ENCODE peak calls at places on chromosomes 1 and 21, in five cellular contexts. One of them, this sample, is unnamed.

GRCh38 chr1:214662386-214662785 is 59.4 kb downstream of the CENPF start:
- DNase-seq in PC-3: no peak
- DNase-seq in IMR-90: no peak
- DNase-seq in neural progenitor cell: no peak
- DNase-seq in stomach: no peak
- DNase-seq in this sample: no peak

GRCh38 chr21:43188712-43189151 is 19.9 kb downstream of the CRYAA start:
- DNase-seq in PC-3: no peak
- DNase-seq in IMR-90: no peak
- DNase-seq in neural progenitor cell: no peak
- DNase-seq in stomach: peak; percentile 66
- DNase-seq in this sample: peak; percentile 17

GRCh38 chr1:50346621-50347020 is 76.6 kb downstream of the DMRTA2 start:
- DNase-seq in PC-3: no peak
- DNase-seq in IMR-90: no peak
- DNase-seq in neural progenitor cell: no peak
- DNase-seq in stomach: no peak
- DNase-seq in this sample: no peak

GRCh38 chr1:170662561-170662971 is 1.4 kb upstream of the PRRX1 start:
- DNase-seq in PC-3: no peak
- DNase-seq in IMR-90: peak; percentile 33
- DNase-seq in neural progenitor cell: no peak
- DNase-seq in stomach: no peak
- DNase-seq in this sample: no peak

GRCh38 chr21:32520885-32521735 is 64.2 kb downstream of the TCP10L start:
- DNase-seq in PC-3: peak; percentile 55
- DNase-seq in IMR-90: peak; percentile 97
- DNase-seq in neural progenitor cell: no peak
- DNase-seq in stomach: peak; percentile 54
- DNase-seq in this sample: no peak

GRCh38 chr1:55337801-55338447 is 122.8 kb upstream of the USP24 start:
- DNase-seq in PC-3: peak; percentile 72
- DNase-seq in IMR-90: peak; percentile 79
- DNase-seq in neural progenitor cell: peak; percentile 74
- DNase-seq in stomach: no peak
- DNase-seq in this sample: no peak

GRCh38 chr1:46413596-46413985 is 19.5 kb downstream of the FAAH start:
- DNase-seq in PC-3: no peak
- DNase-seq in IMR-90: no peak
- DNase-seq in neural progenitor cell: peak; percentile 40
- DNase-seq in stomach: no peak
- DNase-seq in this sample: no peak

GRCh38 chr1:185139231-185139630 is 17.5 kb downstream of the TRMT1L start:
- DNase-seq in PC-3: no peak
- DNase-seq in IMR-90: no peak
- DNase-seq in neural progenitor cell: no peak
- DNase-seq in stomach: no peak
- DNase-seq in this sample: no peak

GRCh38 chr1:2455757-2456156 is 20.3 kb upstream of the PLCH2 start:
- DNase-seq in PC-3: peak; percentile 79
- DNase-seq in IMR-90: peak; percentile 20
- DNase-seq in neural progenitor cell: no peak
- DNase-seq in stomach: no peak
- DNase-seq in this sample: no peak

GRCh38 chr1:94327001-94327685 is 89.8 kb upstream of the ARHGAP29 start:
- DNase-seq in PC-3: peak; percentile 63
- DNase-seq in IMR-90: peak; percentile 41
- DNase-seq in neural progenitor cell: peak; percentile 84
- DNase-seq in stomach: peak; percentile 29
- DNase-seq in this sample: no peak

GRCh38 chr21:43824883-43825609 is 35.7 kb downstream of the RRP1 start:
- DNase-seq in PC-3: no peak
- DNase-seq in IMR-90: no peak
- DNase-seq in neural progenitor cell: no peak
- DNase-seq in stomach: no peak
- DNase-seq in this sample: peak; percentile 75

GRCh38 chr21:23394458-23394857 is 2212.8 kb downstream of the MRPL39 start:
- DNase-seq in PC-3: peak; percentile 25
- DNase-seq in IMR-90: no peak
- DNase-seq in neural progenitor cell: no peak
- DNase-seq in stomach: no peak
- DNase-seq in this sample: no peak
- TF ChIP-seq CTCF in PC-3: peak; percentile 61
- TF ChIP-seq CTCF in IMR-90: no peak
- TF ChIP-seq CTCF in neural progenitor cell: no peak
- TF ChIP-seq CTCF in stomach: no peak
- TF ChIP-seq CTCF in this sample: no peak

DNA sequence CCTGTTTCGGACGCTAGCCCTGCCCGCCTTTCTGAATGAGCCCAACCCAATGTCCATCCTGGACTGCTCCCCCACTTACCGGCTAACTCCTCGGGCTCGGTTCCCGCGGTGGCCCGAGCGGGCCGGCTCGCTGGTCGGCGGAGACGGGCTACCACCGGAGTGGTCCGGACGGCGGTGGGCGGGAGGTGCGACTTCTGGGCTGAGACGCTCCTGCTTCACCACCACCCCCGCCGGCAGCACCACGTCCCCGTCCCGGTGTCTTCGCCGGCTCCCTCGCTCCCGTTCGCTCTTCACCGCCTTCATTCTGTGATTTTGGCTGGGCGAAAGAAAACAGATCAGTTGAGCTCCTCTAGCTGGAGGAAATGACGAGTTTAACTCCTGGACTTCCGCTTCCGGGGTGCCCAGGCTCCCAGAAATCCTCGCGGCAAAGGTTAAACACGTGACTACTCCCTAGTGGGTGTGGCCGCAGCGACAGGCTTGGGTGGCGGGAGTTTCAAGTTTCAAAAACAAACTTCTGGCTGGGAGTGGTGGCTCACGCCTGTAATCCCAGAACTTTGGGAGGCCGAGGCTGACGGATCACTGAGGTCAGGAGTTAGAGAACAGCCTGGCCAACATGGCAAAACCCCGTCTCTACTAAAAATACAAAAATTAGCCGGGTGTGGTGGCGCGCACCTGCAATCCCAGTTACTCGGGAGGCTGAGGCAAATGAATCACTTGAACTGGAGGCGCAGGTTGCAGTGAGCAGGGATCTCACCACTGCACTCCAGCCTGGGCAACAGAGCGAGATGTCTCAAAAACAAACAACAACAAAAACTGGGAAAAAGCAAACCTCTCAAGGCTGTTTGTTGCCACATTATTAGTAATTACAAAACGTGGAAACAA is at the start of gene SNIP1:
- DNase-seq in PC-3: peak; percentile 94
- DNase-seq in IMR-90: peak; percentile 88
- DNase-seq in neural progenitor cell: peak; percentile 93
- DNase-seq in stomach: peak; percentile 93
- DNase-seq in this sample: peak; percentile 93
- H3K27ac ChIP-seq in PC-3: peak within 1 kb of the TSS; percentile 59
- H3K27ac ChIP-seq in IMR-90: peak within 1 kb of the TSS; percentile 70
- H3K27ac ChIP-seq in neural progenitor cell: peak within 1 kb of the TSS; percentile 76
- H3K27ac ChIP-seq in stomach: peak within 1 kb of the TSS; percentile 96
- H3K27ac ChIP-seq in this sample: peak within 1 kb of the TSS; percentile 91

GRCh38 chr1:96843601-96844000 is 122.0 kb downstream of the PTBP2 start:
- DNase-seq in PC-3: no peak
- DNase-seq in IMR-90: no peak
- DNase-seq in neural progenitor cell: no peak
- DNase-seq in stomach: no peak
- DNase-seq in this sample: no peak

GRCh38 chr1:96840396-96840795 is 118.8 kb downstream of the PTBP2 start:
- DNase-seq in PC-3: no peak
- DNase-seq in IMR-90: no peak
- DNase-seq in neural progenitor cell: no peak
- DNase-seq in stomach: no peak
- DNase-seq in this sample: no peak

GRCh38 chr1:96845464-96845863 is 123.9 kb downstream of the PTBP2 start:
- DNase-seq in PC-3: peak; percentile 54
- DNase-seq in IMR-90: no peak
- DNase-seq in neural progenitor cell: peak; percentile 43
- DNase-seq in stomach: peak; percentile 47
- DNase-seq in this sample: peak; percentile 38

GRCh38 chr1:96843196-96843595 is 121.6 kb downstream of the PTBP2 start:
- DNase-seq in PC-3: no peak
- DNase-seq in IMR-90: peak; percentile 57
- DNase-seq in neural progenitor cell: no peak
- DNase-seq in stomach: no peak
- DNase-seq in this sample: no peak

DNA sequence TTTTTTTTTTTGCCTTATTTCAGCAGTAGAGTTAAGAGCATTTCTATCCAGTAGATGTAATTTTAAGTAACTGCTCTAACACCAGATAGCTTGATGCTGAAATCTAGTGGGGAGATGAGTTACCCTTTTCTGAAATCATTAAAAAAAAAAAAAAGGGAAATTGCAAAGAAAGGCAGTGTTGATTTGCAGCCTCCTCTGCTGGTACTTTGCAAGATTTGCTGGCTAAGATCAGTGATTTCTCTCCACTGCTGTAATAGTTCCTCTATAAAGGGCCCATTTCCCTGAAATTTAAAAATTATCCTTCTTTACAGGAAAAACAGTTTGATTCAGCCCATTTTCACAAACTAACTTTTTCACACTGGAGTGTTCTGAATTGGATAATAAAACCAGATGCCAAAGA is 120.6 kb downstream of the PTBP2 start:
- DNase-seq in PC-3: no peak
- DNase-seq in IMR-90: peak; percentile 20
- DNase-seq in neural progenitor cell: no peak
- DNase-seq in stomach: no peak
- DNase-seq in this sample: no peak
- TF ChIP-seq CTCF in PC-3: peak; percentile 42
- TF ChIP-seq CTCF in IMR-90: peak; percentile 45
- TF ChIP-seq CTCF in neural progenitor cell: peak; percentile 28
- TF ChIP-seq CTCF in stomach: no peak
- TF ChIP-seq CTCF in this sample: no peak

DNA sequence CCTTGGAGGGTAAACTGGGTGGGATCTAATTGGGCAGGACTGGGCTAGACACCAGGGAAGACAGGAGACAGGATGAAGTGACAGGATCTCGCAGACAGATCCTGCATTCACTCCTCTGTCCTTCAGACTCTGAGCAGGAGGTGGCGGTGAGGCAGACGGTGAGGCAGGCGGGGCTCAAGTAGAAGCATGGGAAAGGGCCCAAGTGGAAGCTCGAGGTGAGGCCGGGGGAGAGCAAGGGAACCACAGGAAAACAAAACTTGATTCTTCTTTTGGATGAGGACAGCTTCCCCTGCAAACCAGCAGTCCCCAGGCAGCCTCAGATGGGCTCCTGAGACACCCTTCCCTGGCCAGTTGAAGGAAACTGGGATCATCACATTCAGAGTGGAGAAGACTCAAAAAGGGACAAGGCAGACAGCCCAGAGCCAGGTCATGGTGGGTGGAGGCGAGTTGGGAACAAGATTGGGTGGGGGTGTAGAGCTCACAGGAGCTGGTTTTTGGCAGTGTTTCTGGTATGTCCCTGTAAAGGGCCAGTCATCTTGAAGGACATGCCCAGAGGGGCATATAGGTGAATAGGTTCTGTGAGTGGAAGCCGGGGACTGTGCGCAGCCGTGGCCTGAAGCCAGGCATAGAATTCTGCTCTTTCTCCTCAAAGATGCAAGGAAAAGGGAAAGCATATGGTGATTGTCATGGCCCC is 18.1 kb downstream of the INKA2 start:
- DNase-seq in PC-3: peak; percentile 40
- DNase-seq in IMR-90: no peak
- DNase-seq in neural progenitor cell: no peak
- DNase-seq in stomach: no peak
- DNase-seq in this sample: no peak
- H3K27ac ChIP-seq in PC-3: no peak overlapping the region
- H3K27ac ChIP-seq in IMR-90: no peak overlapping the region
- H3K27ac ChIP-seq in neural progenitor cell: no peak overlapping the region
- H3K27ac ChIP-seq in stomach: peak overlapping the region; percentile 55
- H3K27ac ChIP-seq in this sample: peak overlapping the region; percentile 84

DNA sequence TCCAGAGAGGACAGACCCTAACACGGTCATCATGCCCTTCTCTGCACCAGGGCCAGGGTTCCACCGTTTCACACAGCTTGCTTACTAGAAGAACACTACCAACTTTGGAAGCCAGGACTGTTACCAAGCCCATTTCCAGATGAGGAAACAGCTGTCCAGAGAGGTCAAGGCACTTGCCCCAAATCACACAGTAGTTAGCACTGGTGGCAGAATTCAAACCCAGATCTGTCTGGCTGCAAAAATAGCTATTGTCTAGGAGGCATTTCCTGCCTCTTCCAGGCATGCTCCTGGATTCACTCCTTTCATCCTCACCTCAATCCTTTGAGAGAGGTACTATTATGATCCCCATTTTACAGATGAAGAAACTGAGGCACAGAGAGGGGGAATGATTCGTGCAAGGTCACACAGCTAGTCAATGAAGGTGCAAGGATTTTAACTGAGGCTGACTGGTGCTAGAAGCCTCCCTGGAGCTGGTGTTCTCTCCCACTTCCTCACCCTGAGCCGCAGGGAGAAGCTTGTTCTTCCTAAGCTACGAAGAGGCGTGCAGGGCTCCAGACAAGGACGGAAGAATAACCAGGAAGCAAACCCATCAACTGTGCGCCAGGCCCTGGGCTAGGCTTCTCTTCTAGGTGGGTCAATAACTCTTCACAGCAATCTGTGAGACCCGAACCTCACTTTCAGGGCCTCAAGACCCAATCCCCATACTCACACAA is 558 bp upstream of the LAPTM5 start:
- DNase-seq in PC-3: no peak
- DNase-seq in IMR-90: no peak
- DNase-seq in neural progenitor cell: no peak
- DNase-seq in stomach: no peak
- DNase-seq in this sample: no peak
- TF ChIP-seq CTCF in PC-3: no peak
- TF ChIP-seq CTCF in IMR-90: no peak
- TF ChIP-seq CTCF in neural progenitor cell: no peak
- TF ChIP-seq CTCF in stomach: no peak
- TF ChIP-seq CTCF in this sample: no peak